ENCODE peak calls at places on chromosomes 6 and 20, in ten cellular contexts. C is NB4, H is body of pancreas, K is adrenal gland, I is H1, Q is transverse colon, B is GM12892, X is endothelial cell of umbilical vein, D is erythroblast, P is A549. O is an unnamed sample.

GRCh38 chr6:131868836-131869235 is 61.0 kb downstream of the ENPP1 start:
- DNase-seq in D (no peak), I (no peak), K (no peak), Q (no peak), P (no peak), C (no peak), X (no peak), B (no peak), H (no peak), O (peak)

GRCh38 chr6:13378669-13379590 is 50.6 kb upstream of the TBC1D7 start:
- DNase-seq in Q (peak), K (no peak), X (no peak), I (no peak), C (no peak), B (no peak), H (peak), D (peak), P (no peak), O (no peak)

GRCh38 chr20:24149881-24150307 is 161.3 kb upstream of the GGTLC1 start:
- DNase-seq in K (peak), I (no peak), D (no peak), C (peak), P (peak), H (peak), Q (no peak), X (no peak), B (no peak), O (no peak)

GRCh38 chr6:20665290-20665689 is 131.0 kb downstream of the CDKAL1 start:
- DNase-seq in I (no peak), K (no peak), H (no peak), P (no peak), C (no peak), Q (no peak), D (no peak), X (no peak), B (no peak), O (no peak)

GRCh38 chr20:22578221-22579118 is 5.9 kb downstream of the FOXA2 start:
- DNase-seq in H (peak), B (no peak), D (no peak), Q (peak), P (no peak), X (no peak), I (no peak), C (no peak), K (no peak), O (no peak)

GRCh38 chr6:25219147-25219546 is 60.0 kb upstream of the CARMIL1 start:
- DNase-seq in C (no peak), H (no peak), I (no peak), P (no peak), K (no peak), D (no peak), Q (no peak), B (no peak), X (no peak), O (no peak)

GRCh38 chr6:7821426-7821825 is 89.2 kb downstream of the TXNDC5 start:
- DNase-seq in B (no peak), I (no peak), X (no peak), D (no peak), C (no peak), H (no peak), Q (no peak), P (no peak), K (peak), O (peak)

GRCh38 chr20:32555584-32555983 is 29.5 kb downstream of the NOL4L start:
- DNase-seq in P (no peak), X (no peak), C (no peak), B (no peak), D (no peak), K (no peak), H (no peak), Q (no peak), I (no peak), O (no peak)

GRCh38 chr20:20821496-20822260 is 109.2 kb upstream of the RALGAPA2 start:
- DNase-seq in C (no peak), D (no peak), B (no peak), H (no peak), K (no peak), I (no peak), X (no peak), Q (no peak), P (no peak), O (no peak)

GRCh38 chr6:104597541-104598050 is 262.1 kb downstream of the HACE1 start:
- DNase-seq in B (no peak), X (no peak), H (no peak), I (no peak), D (no peak), Q (no peak), C (no peak), K (no peak), P (no peak), O (no peak)

GRCh38 chr20:57653546-57653900 is 33.3 kb upstream of the ZBP1 start:
- DNase-seq in C (no peak), P (peak), D (no peak), Q (no peak), B (peak), H (no peak), I (no peak), X (no peak), K (no peak), O (no peak)

GRCh38 chr20:1474817-1475603 is 8.4 kb upstream of the NSFL1C start:
- DNase-seq in Q (no peak), D (no peak), C (peak), I (no peak), K (no peak), P (no peak), X (no peak), B (no peak), H (no peak), O (no peak)

GRCh38 chr6:131199568-131200272 is 64.5 kb downstream of the AKAP7 start:
- DNase-seq in H (peak), X (peak), P (no peak), I (peak), K (no peak), C (peak), D (peak), Q (peak), B (peak), O (peak)

GRCh38 chr6:52285174-52286068 is 879 bp upstream of the MCM3 start:
- DNase-seq in B (no peak), X (no peak), C (peak), Q (no peak), P (no peak), D (peak), H (no peak), I (no peak), K (no peak), O (peak)

GRCh38 chr6:147226163-147226724 is 22.0 kb downstream of the STXBP5 start:
- DNase-seq in X (no peak), D (no peak), B (no peak), Q (no peak), P (no peak), C (peak), K (no peak), H (no peak), I (no peak), O (no peak)

GRCh38 chr6:35177586-35177985 is 36.2 kb upstream of the SCUBE3 start:
- DNase-seq in C (no peak), H (no peak), B (no peak), P (no peak), D (no peak), Q (no peak), K (no peak), X (no peak), I (no peak), O (peak)

GRCh38 chr6:26025047-26025893 is 62.0 kb upstream of the HFE start:
- DNase-seq in I (no peak), Q (no peak), D (peak), B (no peak), P (no peak), H (no peak), C (no peak), X (peak), K (peak), O (peak)

GRCh38 chr20:4434681-4435080 is 287.0 kb upstream of the PRND start:
- DNase-seq in Q (no peak), H (no peak), C (no peak), B (no peak), X (no peak), P (no peak), K (no peak), I (no peak), D (no peak), O (peak)

GRCh38 chr20:49614338-49615050 is 46.6 kb upstream of the PTGIS start:
- DNase-seq in D (no peak), B (no peak), K (no peak), Q (no peak), X (no peak), P (no peak), I (no peak), H (no peak), C (no peak), O (no peak)

GRCh38 chr20:35166242-35166830 is 5.5 kb upstream of the PROCR start:
- DNase-seq in C (peak), P (no peak), H (no peak), X (peak), I (no peak), K (peak), D (peak), Q (no peak), B (no peak), O (no peak)

GRCh38 chr20:37395921-37396519 is 50.1 kb downstream of the SRC start:
- DNase-seq in Q (no peak), X (no peak), D (peak), K (no peak), B (no peak), P (no peak), I (peak), H (no peak), C (peak), O (no peak)

GRCh38 chr6:143772110-143772509 is 71.0 kb upstream of the LTV1 start:
- DNase-seq in P (no peak), K (no peak), X (no peak), C (no peak), I (no peak), B (no peak), D (no peak), H (no peak), Q (no peak), O (no peak)

GRCh38 chr6:63764318-63764916 is 128.8 kb downstream of the PHF3 start:
- DNase-seq in Q (no peak), D (peak), I (no peak), C (peak), H (no peak), X (peak), B (no peak), P (no peak), K (no peak), O (peak)

GRCh38 chr20:3174442-3175263 is 1.3 kb upstream of the LZTS3 start:
- DNase-seq in I (peak), X (peak), B (no peak), C (peak), Q (no peak), H (no peak), D (no peak), K (no peak), P (no peak), O (peak)

GRCh38 chr20:3671986-3672863 is 9.0 kb upstream of the GFRA4 start:
- DNase-seq in X (no peak), P (no peak), Q (no peak), I (no peak), H (no peak), K (no peak), B (no peak), C (no peak), D (no peak), O (no peak)

GRCh38 chr6:136059308-136059707 is 190.8 kb downstream of the MTFR2 start:
- DNase-seq in I (no peak), P (no peak), D (no peak), C (no peak), Q (peak), B (no peak), H (no peak), X (no peak), K (peak), O (no peak)

GRCh38 chr6:128438311-128438916 is 82.0 kb downstream of the PTPRK start:
- DNase-seq in K (no peak), X (peak), B (no peak), P (no peak), Q (no peak), C (no peak), H (no peak), I (no peak), D (no peak), O (no peak)

GRCh38 chr20:58523072-58523681 is 8.0 kb upstream of the APCDD1L start:
- DNase-seq in I (no peak), K (no peak), B (no peak), C (no peak), D (no peak), Q (no peak), P (no peak), X (peak), H (no peak), O (peak)

GRCh38 chr6:38283734-38284362 is 355.9 kb downstream of the BTBD9 start:
- DNase-seq in X (peak), C (peak), K (no peak), Q (no peak), D (no peak), P (no peak), I (no peak), B (no peak), H (no peak), O (peak)

GRCh38 chr6:150142657-150143501 is at the start of gene PPP1R14C:
- DNase-seq in D (no peak), H (no peak), I (no peak), P (no peak), K (no peak), X (no peak), B (peak), C (no peak), Q (peak), O (no peak)

GRCh38 chr6:31228484-31228883 is 43.4 kb downstream of the HLA-C start:
- DNase-seq in D (no peak), C (no peak), Q (no peak), I (no peak), B (no peak), K (no peak), X (no peak), H (no peak), P (no peak), O (no peak)
- TF ChIP-seq POLR2A in D (no peak), C (no peak), Q (no peak), I (no peak), B (no peak), K (no peak), X (no peak), H (no peak), P (no peak), O (no peak)

DNA sequence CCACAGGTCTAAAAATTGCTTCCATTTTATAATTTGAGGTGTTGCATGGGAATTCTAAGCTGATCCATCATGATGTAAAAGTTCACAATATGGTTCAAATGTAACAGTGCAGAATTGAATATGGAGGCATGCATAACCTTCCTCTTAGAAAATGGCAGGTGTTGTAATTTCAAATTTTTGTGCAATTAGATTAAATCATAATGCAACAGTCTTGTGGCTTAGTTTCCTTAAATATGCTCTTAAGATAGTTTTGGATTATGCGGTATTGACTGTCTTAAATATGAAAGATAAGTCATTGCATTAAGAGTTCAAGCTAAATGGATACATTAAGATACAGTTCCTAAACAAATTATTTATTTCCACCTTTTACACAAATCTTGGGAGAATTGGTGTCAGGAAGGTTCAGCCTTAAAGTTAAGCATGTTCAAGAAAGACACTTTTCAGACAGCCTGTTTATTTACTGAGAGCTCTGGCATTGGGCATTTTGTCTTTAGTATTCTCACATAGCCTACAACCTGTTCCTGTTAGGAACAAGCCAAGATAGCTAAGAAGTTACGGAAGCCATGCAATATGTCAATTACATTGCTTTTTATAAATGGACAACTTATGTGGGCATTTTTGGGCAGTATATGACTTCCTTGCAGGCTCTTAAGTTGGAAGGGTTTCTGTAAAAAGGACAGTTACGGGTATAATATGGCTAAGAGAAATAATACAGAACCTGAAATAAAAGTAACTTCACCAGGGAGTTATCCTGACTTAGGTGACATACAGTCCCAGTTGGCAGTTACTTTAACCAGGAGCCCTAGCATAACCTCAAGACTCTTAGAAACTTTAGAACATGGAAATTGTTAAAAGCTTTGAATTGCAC is 9.3 kb downstream of the SRSF3 start:
- DNase-seq in I (no peak), P (no peak), B (no peak), Q (no peak), K (no peak), X (no peak), D (no peak), H (no peak), C (no peak), O (no peak)
- TF ChIP-seq POLR2A in I (peak), P (no peak), B (peak), Q (no peak), K (no peak), X (no peak), D (no peak), H (no peak), C (no peak), O (no peak)

GRCh38 chr6:156976144-156977088 is 199.2 kb downstream of the ARID1B start:
- DNase-seq in I (no peak), Q (no peak), D (no peak), P (no peak), X (no peak), K (peak), C (peak), H (no peak), B (no peak), O (no peak)
- TF ChIP-seq POLR2A in I (no peak), Q (no peak), D (no peak), P (no peak), X (no peak), K (no peak), C (no peak), H (no peak), B (no peak), O (no peak)

GRCh38 chr20:52105045-52105572 is 86.5 kb downstream of the ZFP64 start:
- DNase-seq in B (peak), Q (no peak), D (no peak), P (peak), C (no peak), X (peak), K (peak), I (no peak), H (peak), O (peak)
- TF ChIP-seq POLR2A in B (no peak), Q (no peak), D (no peak), P (no peak), C (no peak), X (no peak), K (no peak), I (no peak), H (no peak), O (no peak)

DNA sequence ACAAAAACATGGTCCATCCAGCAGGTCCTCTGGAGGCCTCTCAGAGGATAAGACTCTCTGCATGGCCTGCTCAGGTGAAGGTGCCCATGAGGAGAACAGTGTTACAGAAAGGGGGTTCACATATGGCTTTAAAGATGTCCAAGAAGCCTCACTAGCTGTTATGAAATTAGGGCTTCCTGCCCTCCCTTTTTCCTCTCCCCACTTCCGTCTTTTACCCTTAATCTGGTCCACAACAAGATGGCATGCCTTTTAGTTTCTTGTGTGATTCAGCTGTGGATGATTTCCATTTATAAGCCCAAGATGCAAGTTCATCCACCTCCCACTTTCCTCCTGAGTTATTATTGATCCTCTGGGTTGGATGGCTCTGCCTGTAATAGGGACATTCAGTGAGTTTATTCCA is 14.0 kb downstream of the GCNT2 start:
- DNase-seq in I (no peak), C (no peak), D (no peak), Q (no peak), X (no peak), K (no peak), P (no peak), H (no peak), B (no peak), O (no peak)
- TF ChIP-seq POLR2A in I (no peak), C (no peak), D (no peak), Q (no peak), X (no peak), K (no peak), P (no peak), H (no peak), B (no peak), O (no peak)

GRCh38 chr20:17872920-17873319 is 95.7 kb downstream of the SNX5 start:
- DNase-seq in X (no peak), D (no peak), B (no peak), K (no peak), C (no peak), H (no peak), P (no peak), I (no peak), Q (no peak), O (no peak)

GRCh38 chr20:17874271-17875105 is 94.1 kb downstream of the SNX5 start:
- DNase-seq in B (no peak), Q (no peak), K (no peak), H (no peak), P (no peak), I (no peak), C (no peak), D (no peak), X (no peak), O (no peak)

GRCh38 chr20:17873410-17874270 is 95.0 kb downstream of the SNX5 start:
- DNase-seq in X (peak), C (no peak), K (peak), H (peak), D (no peak), I (no peak), Q (peak), B (no peak), P (peak), O (peak)

GRCh38 chr20:17875981-17876385 is 92.6 kb downstream of the SNX5 start:
- DNase-seq in H (no peak), B (no peak), K (peak), X (no peak), C (no peak), I (no peak), P (no peak), Q (no peak), D (no peak), O (no peak)

GRCh38 chr20:17875106-17875980 is 93.3 kb downstream of the SNX5 start:
- DNase-seq in C (no peak), B (no peak), Q (peak), I (no peak), K (peak), P (no peak), H (peak), X (peak), D (no peak), O (peak)
- TF ChIP-seq POLR2A in C (no peak), B (no peak), Q (peak), I (no peak), K (no peak), P (no peak), H (no peak), X (no peak), D (no peak), O (no peak)

GRCh38 chr20:63942250-63943006 is 13.8 kb downstream of the UCKL1 start:
- DNase-seq in Q (peak), P (no peak), H (no peak), C (peak), K (no peak), B (no peak), D (peak), I (peak), X (peak), O (peak)
- TF ChIP-seq POLR2A in Q (no peak), P (no peak), H (no peak), C (no peak), K (no peak), B (no peak), D (no peak), I (no peak), X (no peak), O (no peak)

DNA sequence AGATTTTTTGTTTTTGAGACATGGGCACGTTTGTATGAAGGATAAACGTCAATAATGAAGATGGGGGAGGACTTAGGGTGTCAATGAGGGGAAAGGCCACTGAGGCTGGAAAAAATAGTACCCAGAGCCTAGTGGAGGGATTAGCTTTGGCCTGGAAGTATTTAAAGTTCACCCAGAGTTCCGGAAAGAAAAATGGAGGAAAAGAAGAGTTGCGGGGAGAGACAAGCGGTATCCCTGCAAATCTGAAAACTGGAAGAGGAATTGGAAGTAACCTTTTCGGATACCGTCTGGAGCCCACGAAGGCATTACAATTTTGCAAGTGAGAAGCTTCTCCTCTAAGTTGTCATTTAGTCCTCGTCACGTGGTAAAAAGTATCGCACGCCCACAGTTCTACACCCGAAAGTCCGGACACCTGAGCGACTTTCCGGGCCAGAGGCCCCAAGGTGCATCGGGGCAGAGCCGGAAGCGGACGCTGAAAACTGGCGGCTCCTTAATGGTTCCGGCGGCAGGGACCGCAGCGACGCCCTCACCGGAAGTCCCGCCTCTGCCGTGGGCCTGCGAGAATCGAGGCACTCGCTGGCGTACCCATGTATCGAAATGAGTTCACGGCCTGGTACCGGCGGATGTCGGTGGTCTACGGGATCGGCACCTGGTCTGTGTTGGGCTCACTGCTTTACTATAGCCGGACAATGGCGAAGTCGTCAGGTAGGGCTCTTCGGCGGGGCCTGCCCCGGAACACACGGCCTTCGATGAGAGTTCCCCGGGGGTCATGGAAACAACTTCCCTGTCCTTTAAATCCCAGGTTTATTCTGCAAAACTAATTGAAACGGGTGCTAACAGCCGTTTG is at the start of gene SMIM26:
- DNase-seq in I (peak), C (peak), Q (peak), D (peak), P (peak), H (peak), B (peak), K (peak), X (peak), O (peak)
- TF ChIP-seq POLR2A in I (peak), C (peak), Q (peak), D (peak), P (peak), H (peak), B (peak), K (peak), X (peak), O (peak)